ENCODE peak calls at places on chromosomes 13 and 19, in four cellular contexts. One of them, this sample, is unnamed.

GRCh38 chr13:30308548-30308947 is 1.2 kb upstream of the KATNAL1 start:
- DNase-seq in lower lobe of right lung: no peak
- DNase-seq in kidney: no peak
- DNase-seq in cardiac fibroblast: peak
- DNase-seq in this sample: peak

GRCh38 chr13:74770361-74770760 is 636.2 kb upstream of the KLF12 start:
- DNase-seq in lower lobe of right lung: no peak
- DNase-seq in kidney: no peak
- DNase-seq in cardiac fibroblast: peak
- DNase-seq in this sample: peak

GRCh38 chr13:71540098-71540497 is 326.9 kb downstream of the DACH1 start:
- DNase-seq in cardiac fibroblast: no peak
- DNase-seq in kidney: no peak
- DNase-seq in lower lobe of right lung: no peak
- DNase-seq in this sample: no peak

GRCh38 chr13:113864303-113864890 is 521 bp upstream of the GAS6 start:
- DNase-seq in kidney: no peak
- DNase-seq in lower lobe of right lung: no peak
- DNase-seq in cardiac fibroblast: peak
- DNase-seq in this sample: no peak

GRCh38 chr13:30551194-30551593 is 66.5 kb upstream of the USPL1 start:
- DNase-seq in kidney: no peak
- DNase-seq in cardiac fibroblast: peak
- DNase-seq in lower lobe of right lung: no peak
- DNase-seq in this sample: peak

GRCh38 chr13:98173431-98173921 is 3.6 kb downstream of the RNF113B start:
- DNase-seq in kidney: no peak
- DNase-seq in cardiac fibroblast: peak
- DNase-seq in lower lobe of right lung: no peak
- DNase-seq in this sample: peak

GRCh38 chr13:20702945-20703784 is at the start of gene IL17D:
- DNase-seq in kidney: peak
- DNase-seq in lower lobe of right lung: peak
- DNase-seq in cardiac fibroblast: no peak
- DNase-seq in this sample: no peak

GRCh38 chr13:46553521-46553885 is 533 bp downstream of the LRCH1 start:
- DNase-seq in cardiac fibroblast: no peak
- DNase-seq in lower lobe of right lung: peak
- DNase-seq in kidney: peak
- DNase-seq in this sample: no peak

GRCh38 chr13:23909606-23910005 is 12.3 kb upstream of the C1QTNF9B start:
- DNase-seq in kidney: no peak
- DNase-seq in lower lobe of right lung: no peak
- DNase-seq in cardiac fibroblast: no peak
- DNase-seq in this sample: no peak

GRCh38 chr13:29572575-29572974 is 22.9 kb downstream of the SLC7A1 start:
- DNase-seq in kidney: no peak
- DNase-seq in cardiac fibroblast: no peak
- DNase-seq in lower lobe of right lung: no peak
- DNase-seq in this sample: no peak

GRCh38 chr13:110343241-110343865 is 36.3 kb downstream of the COL4A2 start:
- DNase-seq in lower lobe of right lung: no peak
- DNase-seq in cardiac fibroblast: no peak
- DNase-seq in kidney: no peak
- DNase-seq in this sample: no peak

GRCh38 chr19:2949939-2950285 is 5.1 kb upstream of the ZNF77 start:
- DNase-seq in lower lobe of right lung: no peak
- DNase-seq in cardiac fibroblast: peak
- DNase-seq in kidney: no peak
- DNase-seq in this sample: no peak

GRCh38 chr13:21240586-21240985 is 64.1 kb downstream of the MRPL57 start:
- DNase-seq in cardiac fibroblast: peak
- DNase-seq in lower lobe of right lung: no peak
- DNase-seq in kidney: no peak
- DNase-seq in this sample: peak

GRCh38 chr13:102839462-102839861 is 6.4 kb upstream of the ERCC5 start:
- DNase-seq in kidney: no peak
- DNase-seq in cardiac fibroblast: peak
- DNase-seq in lower lobe of right lung: no peak
- DNase-seq in this sample: peak

GRCh38 chr13:36282818-36283432 is 14.7 kb downstream of the CCDC169 start:
- DNase-seq in lower lobe of right lung: no peak
- DNase-seq in cardiac fibroblast: peak
- DNase-seq in kidney: no peak
- DNase-seq in this sample: peak
- H3K4me3 ChIP-seq in lower lobe of right lung: no peak
- H3K4me3 ChIP-seq in cardiac fibroblast: no peak
- H3K4me3 ChIP-seq in kidney: no peak
- H3K4me3 ChIP-seq in this sample: no peak

GRCh38 chr19:53308339-53308811 is 25.2 kb upstream of the ZNF845 start:
- DNase-seq in cardiac fibroblast: no peak
- DNase-seq in kidney: no peak
- DNase-seq in lower lobe of right lung: no peak
- DNase-seq in this sample: peak
- TF ChIP-seq CTCF in cardiac fibroblast: peak
- TF ChIP-seq CTCF in kidney: peak
- TF ChIP-seq CTCF in lower lobe of right lung: peak
- TF ChIP-seq CTCF in this sample: peak

GRCh38 chr19:13011653-13012389 is 16.5 kb downstream of the NFIX start:
- DNase-seq in lower lobe of right lung: no peak
- DNase-seq in kidney: no peak
- DNase-seq in cardiac fibroblast: no peak
- DNase-seq in this sample: no peak
- H3K4me3 ChIP-seq in lower lobe of right lung: no peak
- H3K4me3 ChIP-seq in kidney: no peak
- H3K4me3 ChIP-seq in cardiac fibroblast: no peak
- H3K4me3 ChIP-seq in this sample: no peak

DNA sequence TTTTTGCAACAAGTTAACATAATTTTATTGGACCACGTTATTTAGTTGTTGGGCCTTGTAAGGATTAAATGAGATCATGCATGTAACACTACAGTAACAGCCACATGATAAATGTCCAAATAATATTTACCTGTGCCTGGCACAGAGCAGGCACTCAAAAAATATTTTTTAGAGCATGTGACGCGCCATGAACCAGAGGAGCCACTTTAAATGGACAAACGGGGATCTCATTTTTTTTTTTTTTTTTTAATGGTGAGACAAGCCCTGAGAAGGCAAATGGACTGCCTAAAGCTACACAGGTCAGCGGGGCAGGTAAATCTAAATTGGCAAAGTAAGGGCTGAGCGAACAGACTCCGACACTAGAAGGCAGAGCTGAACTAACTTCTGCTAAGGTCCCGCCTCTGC is 840 bp upstream of the RPS19 start:
- DNase-seq in lower lobe of right lung: no peak
- DNase-seq in cardiac fibroblast: no peak
- DNase-seq in kidney: no peak
- DNase-seq in this sample: no peak
- TF ChIP-seq CTCF in lower lobe of right lung: no peak
- TF ChIP-seq CTCF in cardiac fibroblast: no peak
- TF ChIP-seq CTCF in kidney: no peak
- TF ChIP-seq CTCF in this sample: no peak

GRCh38 chr13:77916481-77916880 is 2.1 kb downstream of the EDNRB start:
- DNase-seq in lower lobe of right lung: no peak
- DNase-seq in kidney: no peak
- DNase-seq in cardiac fibroblast: no peak
- DNase-seq in this sample: peak
- H3K4me3 ChIP-seq in lower lobe of right lung: peak
- H3K4me3 ChIP-seq in kidney: peak
- H3K4me3 ChIP-seq in cardiac fibroblast: no peak
- H3K4me3 ChIP-seq in this sample: peak

DNA sequence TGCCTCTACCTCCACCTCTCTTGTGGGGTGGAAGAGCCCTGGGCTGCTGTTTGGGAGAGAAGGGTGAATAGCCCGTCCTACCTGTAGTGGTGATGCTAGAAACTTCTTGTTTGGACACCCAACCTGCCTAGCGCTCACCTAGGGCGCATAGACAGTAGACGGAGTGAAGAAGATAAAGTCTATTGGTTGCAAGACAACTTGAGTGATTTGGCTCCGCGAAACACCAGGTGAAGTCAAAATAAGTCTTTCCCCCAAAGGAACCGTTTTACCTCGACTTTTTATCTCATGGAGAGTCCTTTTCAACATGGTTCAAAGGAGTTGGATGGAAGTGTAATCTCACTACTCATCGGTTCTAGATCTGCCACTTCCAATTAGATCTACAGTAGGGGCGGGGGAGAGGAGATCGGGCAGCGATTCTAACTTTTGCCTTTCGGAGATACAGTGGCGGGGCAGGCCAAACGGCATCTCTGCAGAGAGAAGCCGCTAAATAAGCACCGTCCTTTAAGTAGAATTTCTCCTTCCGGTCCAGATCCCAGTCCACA is 694 bp upstream of the ZIC5 start:
- DNase-seq in cardiac fibroblast: no peak
- DNase-seq in lower lobe of right lung: no peak
- DNase-seq in kidney: no peak
- DNase-seq in this sample: no peak
- TF ChIP-seq CTCF in cardiac fibroblast: no peak
- TF ChIP-seq CTCF in lower lobe of right lung: no peak
- TF ChIP-seq CTCF in kidney: no peak
- TF ChIP-seq CTCF in this sample: no peak